ENCODE peak calls at places on chromosomes 4 and X, in four cellular contexts. P, I, H and F are unnamed samples.
A peak's percentile ranks its signal among the peaks of the same experiment; 100 is the strongest.

GRCh38 chr4:185734930-185735329 is 77.1 kb downstream of the SORBS2 start:
- DNase-seq in P (no peak), I (no peak), H (no peak), F (no peak)

GRCh38 chr4:174753031-174753430 is 76.0 kb downstream of the GLRA3 start:
- DNase-seq in P (no peak), I (no peak), H (no peak), F (peak; percentile 80)

GRCh38 chrX:24357101-24357500 is 3.3 kb upstream of the SUPT20HL1 start:
- DNase-seq in P (no peak), I (no peak), H (no peak), F (peak; percentile 36)

GRCh38 chr4:75892508-75892907 is 9.7 kb downstream of the PPEF2 start:
- DNase-seq in P (no peak), I (no peak), H (no peak), F (peak; percentile 15)

GRCh38 chr4:133439830-133440229 is 290.7 kb downstream of the PCDH10 start:
- DNase-seq in P (no peak), I (no peak), H (no peak), F (no peak)

GRCh38 chr4:48033825-48034413 is 17.3 kb downstream of the NIPAL1 start:
- DNase-seq in P (no peak), I (peak; percentile 54), H (peak; percentile 27), F (peak; percentile 60)

GRCh38 chrX:2500681-2501151 is at the start of the genes DHRSX and ZBED1:
- DNase-seq in P (peak; percentile 12), I (peak; percentile 40), H (peak; percentile 30), F (peak; percentile 44)

GRCh38 chr4:75880278-75880677 is 22.0 kb downstream of the PPEF2 start:
- DNase-seq in P (no peak), I (no peak), H (no peak), F (no peak)

GRCh38 chr4:68499021-68499420 is 51.8 kb downstream of the TMPRSS11E start:
- DNase-seq in P (no peak), I (no peak), H (no peak), F (no peak)

GRCh38 chrX:53631156-53631555 is 55.4 kb downstream of the HUWE1 start:
- DNase-seq in P (no peak), I (no peak), H (no peak), F (peak; percentile 4)

GRCh38 chr4:15996773-15997172 is 33.8 kb upstream of the FGFBP2 start:
- DNase-seq in P (no peak), I (no peak), H (no peak), F (no peak)

GRCh38 chr4:121164291-121164690 is at the start of gene TNIP3:
- DNase-seq in P (no peak), I (no peak), H (no peak), F (peak; percentile 56)

GRCh38 chrX:150934453-150934852 is 36.0 kb upstream of the CD99L2 start:
- DNase-seq in P (peak; percentile 8), I (no peak), H (no peak), F (peak; percentile 84)

GRCh38 chrX:57270980-57271379 is 15.5 kb upstream of the FAAH2 start:
- DNase-seq in P (no peak), I (no peak), H (no peak), F (no peak)

GRCh38 chr4:2478220-2478619 is 9.3 kb downstream of the RNF4 start:
- DNase-seq in P (no peak), I (no peak), H (no peak), F (no peak)

GRCh38 chr4:23022032-23022431 is 329.3 kb downstream of the GBA3 start:
- DNase-seq in P (peak; percentile 70), I (no peak), H (no peak), F (peak; percentile 96)